ENCODE peak calls at places on chromosomes 13 and 19, in six cellular contexts. P, Y, Z, T, L and H are unnamed samples.

GRCh38 chr19:33887891-33888290 is 91.2 kb downstream of the KCTD15 start:
- DNase-seq in Z (peak; percentile 15), P (no peak), T (no peak), L (no peak), Y (no peak), H (no peak)

GRCh38 chr13:112056739-112057433 is 10.1 kb upstream of the SOX1 start:
- DNase-seq in P (no peak), T (no peak), Z (no peak), L (no peak), Y (no peak), H (no peak)

GRCh38 chr19:17718988-17719711 is at the start of gene MAP1S:
- DNase-seq in P (peak; percentile 75), L (peak; percentile 78), T (peak; percentile 83), Z (peak; percentile 77), Y (peak; percentile 48), H (peak; percentile 50)

GRCh38 chr19:10543420-10544241 is at the start of gene ATG4D:
- DNase-seq in L (peak; percentile 79), Z (peak; percentile 88), P (peak; percentile 92), Y (peak; percentile 78), T (peak; percentile 91), H (peak; percentile 56)

GRCh38 chr13:32427852-32428580 is at the start of gene N4BP2L1:
- DNase-seq in L (peak; percentile 37), Z (peak; percentile 74), Y (peak; percentile 63), T (peak; percentile 85), P (peak; percentile 87), H (peak; percentile 31)

GRCh38 chr19:7500811-7501450 is 12.1 kb upstream of the PEX11G start:
- DNase-seq in L (peak; percentile 72), P (peak; percentile 59), T (peak; percentile 60), Z (peak; percentile 77), Y (no peak), H (no peak)

GRCh38 chr13:99980201-99981114 is 1.1 kb upstream of the ZIC2 start:
- DNase-seq in Y (no peak), Z (peak; percentile 94), L (peak; percentile 76), T (peak; percentile 78), P (no peak), H (peak; percentile 88)

GRCh38 chr19:30063184-30064020 is 121.4 kb downstream of the URI1 start:
- DNase-seq in Z (no peak), L (no peak), T (no peak), Y (no peak), P (peak; percentile 25), H (no peak)

GRCh38 chr19:41815301-41815700 is 18.9 kb downstream of the CEACAM3 start:
- DNase-seq in Z (no peak), P (no peak), T (no peak), Y (no peak), L (no peak), H (no peak)

GRCh38 chr13:30307194-30307965 is at the start of gene KATNAL1:
- DNase-seq in Y (peak; percentile 64), P (peak; percentile 78), T (peak; percentile 88), L (peak; percentile 62), Z (peak; percentile 89), H (peak; percentile 77)

GRCh38 chr13:52980695-52981094 is 47.9 kb upstream of the OLFM4 start:
- DNase-seq in P (no peak), T (no peak), L (no peak), Y (no peak), Z (no peak), H (no peak)

GRCh38 chr19:57961785-57962184 is 12.5 kb downstream of the C19orf18 start:
- DNase-seq in Y (no peak), T (no peak), L (no peak), Z (no peak), P (no peak), H (no peak)

GRCh38 chr19:18657590-18658365 is 20.9 kb downstream of the KLHL26 start:
- DNase-seq in L (no peak), P (no peak), Z (peak; percentile 92), Y (no peak), T (peak; percentile 78), H (peak; percentile 93)

GRCh38 chr13:113320226-113320875 is 23.3 kb downstream of the LAMP1 start:
- DNase-seq in Z (peak; percentile 20), T (peak; percentile 56), Y (no peak), L (no peak), P (peak; percentile 34), H (no peak)